ENCODE peak calls at places on chromosome 7, in four cellular contexts. U is endothelial cell of umbilical vein, F is transverse colon, V is colonic mucosa. Q is an unnamed sample.

GRCh38 chr7:27774717-27775328 is 34.9 kb downstream of the TAX1BP1 start:
- DNase-seq in U (peak), F (no peak), V (no peak), Q (peak)

GRCh38 chr7:17939670-17940301 is 508 bp downstream of the SNX13 start:
- DNase-seq in U (peak), F (peak), V (peak), Q (peak)

GRCh38 chr7:82699773-82700186 is 256.2 kb upstream of the CACNA2D1 start:
- DNase-seq in U (peak), F (peak), V (peak), Q (peak)

GRCh38 chr7:123844712-123845219 is at the start of gene HYAL4:
- DNase-seq in U (no peak), F (no peak), V (no peak), Q (no peak)

GRCh38 chr7:38660427-38661099 is 29.4 kb upstream of the AMPH start:
- DNase-seq in U (peak), F (peak), V (no peak), Q (no peak)

GRCh38 chr7:5225616-5226290 is 35.7 kb downstream of the WIPI2 start:
- DNase-seq in U (no peak), F (no peak), V (no peak), Q (no peak)

GRCh38 chr7:25002826-25003225 is 22.8 kb upstream of the OSBPL3 start:
- DNase-seq in U (no peak), F (no peak), V (no peak), Q (no peak)

GRCh38 chr7:6266699-6267098 is 5.7 kb downstream of the CYTH3 start:
- DNase-seq in U (no peak), F (no peak), V (no peak), Q (no peak)

GRCh38 chr7:28731092-28731491 is 227.0 kb downstream of the TRIL start:
- DNase-seq in U (peak), F (no peak), V (no peak), Q (no peak)

GRCh38 chr7:389911-390601 is 100.1 kb downstream of the FOXL3 start:
- DNase-seq in U (no peak), F (peak), V (peak), Q (no peak)

GRCh38 chr7:153934048-153934447 is 118.2 kb upstream of the DPP6 start:
- DNase-seq in U (no peak), F (no peak), V (no peak), Q (no peak)

GRCh38 chr7:153934629-153935028 is 117.6 kb upstream of the DPP6 start:
- DNase-seq in U (no peak), F (no peak), V (no peak), Q (no peak)

GRCh38 chr7:153930681-153931080 is 121.5 kb upstream of the DPP6 start:
- DNase-seq in U (no peak), F (no peak), V (no peak), Q (no peak)
- H3K27ac ChIP-seq in U (no peak), F (no peak), V (no peak), Q (no peak)

GRCh38 chr7:30995541-30995940 is 31.8 kb downstream of the GHRHR start:
- DNase-seq in U (no peak), F (no peak), V (no peak), Q (no peak)
- H3K27ac ChIP-seq in U (no peak), F (no peak), V (no peak), Q (no peak)

GRCh38 chr7:41047789-41048191 is 655.1 kb downstream of the INHBA start:
- DNase-seq in U (no peak), F (no peak), V (no peak), Q (no peak)

GRCh38 chr7:41047192-41047591 is 655.7 kb downstream of the INHBA start:
- DNase-seq in U (no peak), F (no peak), V (no peak), Q (no peak)

GRCh38 chr7:41046778-41047177 is 656.1 kb downstream of the INHBA start:
- DNase-seq in U (no peak), F (no peak), V (no peak), Q (no peak)

GRCh38 chr7:41046221-41046761 is 656.6 kb downstream of the INHBA start:
- DNase-seq in U (no peak), F (no peak), V (no peak), Q (peak)

DNA sequence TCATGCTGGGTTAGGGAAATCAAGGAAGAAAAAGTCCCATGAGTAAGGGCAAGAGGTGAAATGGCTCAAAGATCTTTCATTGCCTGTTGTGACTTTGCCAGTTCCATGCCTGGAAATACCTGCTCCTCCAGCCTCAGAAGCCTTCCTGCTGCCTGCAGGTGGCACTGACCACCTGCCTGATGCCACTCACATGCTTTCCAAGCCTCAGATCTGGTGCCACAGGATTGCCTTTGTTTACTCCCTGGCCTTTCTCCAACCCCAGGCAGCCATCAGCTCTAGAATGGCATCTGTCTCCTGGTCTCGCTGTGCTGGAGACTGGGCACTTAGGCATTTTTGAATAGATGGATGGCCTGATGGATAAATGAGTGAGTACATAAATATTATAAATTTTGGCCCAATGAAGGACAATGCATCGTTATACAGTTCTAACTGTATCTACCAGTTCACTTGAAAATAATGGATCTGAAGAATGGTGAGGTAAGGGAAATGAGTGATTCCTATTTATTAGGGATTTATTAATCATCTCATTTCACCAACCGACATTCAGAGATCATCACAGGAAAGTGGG is 657.2 kb downstream of the INHBA start:
- DNase-seq in U (peak), F (peak), V (peak), Q (peak)
- H3K27ac ChIP-seq in U (no peak), F (no peak), V (no peak), Q (no peak)

GRCh38 chr7:158843775-158844174 is 12.6 kb upstream of the DYNC2I1 start:
- DNase-seq in U (no peak), F (no peak), V (no peak), Q (no peak)
- H3K27ac ChIP-seq in U (no peak), F (no peak), V (no peak), Q (no peak)

DNA sequence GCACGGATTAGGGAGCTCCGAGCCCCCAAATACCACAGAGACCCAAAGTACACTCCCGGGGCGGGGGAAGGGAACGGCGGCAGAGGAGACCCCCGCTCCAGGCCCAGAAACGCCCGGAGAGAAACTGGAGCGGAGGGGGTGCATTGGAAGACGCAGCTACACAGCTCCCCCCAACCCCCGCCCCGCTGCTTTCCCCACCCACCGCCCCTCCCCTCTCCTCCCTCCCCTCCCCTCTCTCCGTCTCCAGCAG is 1.1 kb downstream of the PRKAG2 start:
- DNase-seq in U (no peak), F (no peak), V (no peak), Q (no peak)
- H3K27ac ChIP-seq in U (no peak), F (peak), V (peak), Q (peak)

GRCh38 chr7:135161669-135162068 is 8.8 kb downstream of the CYREN start:
- DNase-seq in U (no peak), F (no peak), V (no peak), Q (no peak)

GRCh38 chr7:135160858-135161653 is 9.5 kb downstream of the CYREN start:
- DNase-seq in U (peak), F (no peak), V (no peak), Q (no peak)

GRCh38 chr7:135160098-135160857 is 10.2 kb downstream of the CYREN start:
- DNase-seq in U (peak), F (no peak), V (no peak), Q (no peak)

GRCh38 chr7:135164357-135165021 is 6.0 kb downstream of the CYREN start:
- DNase-seq in U (no peak), F (no peak), V (no peak), Q (no peak)

DNA sequence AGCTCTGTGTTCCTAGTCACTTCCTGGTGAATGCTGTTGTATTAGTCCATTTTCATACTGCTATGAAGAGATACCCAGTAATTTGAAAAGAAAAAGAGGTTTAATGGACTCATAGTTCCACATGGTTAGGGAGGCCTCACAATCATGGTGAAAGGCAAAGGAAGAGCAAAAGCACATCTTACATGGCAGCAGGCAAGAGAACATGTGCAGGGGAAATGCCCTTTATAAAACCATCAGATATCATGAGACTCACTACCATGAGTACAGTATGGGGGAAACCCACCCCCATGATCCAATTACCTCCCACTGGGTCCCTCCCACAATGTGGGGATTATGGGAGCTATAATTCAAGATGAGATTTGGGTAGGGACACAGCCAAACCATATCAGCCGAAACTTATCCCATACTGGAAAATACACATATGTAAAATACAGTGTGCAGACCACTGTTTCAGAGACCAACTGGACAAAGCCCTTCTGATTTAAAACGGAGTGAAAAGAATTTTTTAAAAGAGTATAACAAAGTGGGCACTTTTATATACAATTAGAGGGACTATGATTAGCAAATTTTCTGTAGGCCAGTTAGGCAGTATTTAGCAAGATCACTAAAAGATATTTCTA is 8.0 kb downstream of the CYREN start:
- DNase-seq in U (no peak), F (no peak), V (no peak), Q (no peak)
- H3K27ac ChIP-seq in U (no peak), F (no peak), V (no peak), Q (no peak)

DNA sequence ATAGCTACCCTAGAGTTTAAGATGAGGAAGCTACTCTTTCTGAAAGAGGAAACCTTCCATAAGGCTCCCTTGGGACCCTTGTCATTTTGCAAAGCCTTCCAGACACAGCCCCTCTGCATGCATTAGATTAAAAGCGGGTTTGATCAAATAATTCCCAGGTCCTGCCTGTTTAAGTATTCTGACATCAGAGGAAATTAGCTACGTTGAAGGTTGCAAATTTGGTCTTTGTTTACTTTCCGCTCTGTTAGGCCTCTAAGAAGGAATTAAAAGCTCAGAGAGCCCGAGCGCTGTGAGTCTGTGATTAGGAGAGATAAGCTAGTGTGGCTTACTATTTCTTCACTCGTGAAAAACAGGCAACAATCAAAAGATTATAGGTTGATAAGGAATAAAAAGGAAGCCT is 1.4 kb upstream of the THSD7A start:
- DNase-seq in U (peak), F (no peak), V (no peak), Q (no peak)
- H3K27ac ChIP-seq in U (no peak), F (no peak), V (no peak), Q (no peak)